ENCODE peak calls at places on chromosomes 7 and 10, in nine cellular contexts. One of them, this sample, is unnamed.
A peak's percentile ranks its signal among the peaks of the same experiment; 100 is the strongest.

GRCh38 chr7:114466911-114467310 is 52.3 kb downstream of the FOXP2 start:
- DNase-seq in CD8-positive, alpha-beta T cell: no peak
- DNase-seq in BJ: no peak
- DNase-seq in neural crest cell: no peak
- DNase-seq in lower lobe of right lung: no peak
- DNase-seq in brain microvascular endothelial cell: no peak
- DNase-seq in testis: no peak
- DNase-seq in cardiac fibroblast: no peak
- DNase-seq in foreskin fibroblast: no peak
- DNase-seq in this sample: no peak

GRCh38 chr7:148624735-148625134 is 34.2 kb downstream of the C7orf33 start:
- DNase-seq in CD8-positive, alpha-beta T cell: no peak
- DNase-seq in BJ: no peak
- DNase-seq in neural crest cell: no peak
- DNase-seq in lower lobe of right lung: no peak
- DNase-seq in brain microvascular endothelial cell: no peak
- DNase-seq in testis: no peak
- DNase-seq in cardiac fibroblast: peak; percentile 8
- DNase-seq in foreskin fibroblast: no peak
- DNase-seq in this sample: no peak

GRCh38 chr10:49054753-49055152 is 60.6 kb downstream of the VSTM4 start:
- DNase-seq in CD8-positive, alpha-beta T cell: no peak
- DNase-seq in BJ: no peak
- DNase-seq in neural crest cell: no peak
- DNase-seq in lower lobe of right lung: no peak
- DNase-seq in brain microvascular endothelial cell: no peak
- DNase-seq in testis: no peak
- DNase-seq in cardiac fibroblast: no peak
- DNase-seq in foreskin fibroblast: no peak
- DNase-seq in this sample: no peak

GRCh38 chr7:12524794-12525386 is 45.6 kb upstream of the SCIN start:
- DNase-seq in CD8-positive, alpha-beta T cell: no peak
- DNase-seq in BJ: peak; percentile 7
- DNase-seq in neural crest cell: no peak
- DNase-seq in lower lobe of right lung: no peak
- DNase-seq in brain microvascular endothelial cell: peak; percentile 31
- DNase-seq in testis: no peak
- DNase-seq in cardiac fibroblast: peak; percentile 74
- DNase-seq in foreskin fibroblast: peak; percentile 80
- DNase-seq in this sample: peak; percentile 56

GRCh38 chr10:97931041-97931440 is 81.4 kb downstream of the GOLGA7B start:
- DNase-seq in CD8-positive, alpha-beta T cell: no peak
- DNase-seq in BJ: no peak
- DNase-seq in neural crest cell: no peak
- DNase-seq in lower lobe of right lung: no peak
- DNase-seq in brain microvascular endothelial cell: no peak
- DNase-seq in testis: no peak
- DNase-seq in cardiac fibroblast: no peak
- DNase-seq in foreskin fibroblast: no peak
- DNase-seq in this sample: no peak

GRCh38 chr7:91089382-91089963 is 174.8 kb upstream of the FZD1 start:
- DNase-seq in CD8-positive, alpha-beta T cell: no peak
- DNase-seq in BJ: no peak
- DNase-seq in neural crest cell: peak; percentile 8
- DNase-seq in lower lobe of right lung: no peak
- DNase-seq in brain microvascular endothelial cell: no peak
- DNase-seq in testis: no peak
- DNase-seq in cardiac fibroblast: peak; percentile 67
- DNase-seq in foreskin fibroblast: peak; percentile 72
- DNase-seq in this sample: peak; percentile 61

GRCh38 chr10:121648078-121648477 is 49.8 kb upstream of the FGFR2 start:
- DNase-seq in CD8-positive, alpha-beta T cell: no peak
- DNase-seq in BJ: no peak
- DNase-seq in neural crest cell: no peak
- DNase-seq in lower lobe of right lung: no peak
- DNase-seq in brain microvascular endothelial cell: no peak
- DNase-seq in testis: no peak
- DNase-seq in cardiac fibroblast: no peak
- DNase-seq in foreskin fibroblast: no peak
- DNase-seq in this sample: no peak

GRCh38 chr10:18233775-18234174 is 93.6 kb downstream of the CACNB2 start:
- DNase-seq in CD8-positive, alpha-beta T cell: no peak
- DNase-seq in BJ: no peak
- DNase-seq in neural crest cell: no peak
- DNase-seq in lower lobe of right lung: no peak
- DNase-seq in brain microvascular endothelial cell: peak; percentile 16
- DNase-seq in testis: peak; percentile 27
- DNase-seq in cardiac fibroblast: peak; percentile 26
- DNase-seq in foreskin fibroblast: no peak
- DNase-seq in this sample: peak; percentile 18

GRCh38 chr10:69747179-69747578 is 54.5 kb upstream of the COL13A1 start:
- DNase-seq in CD8-positive, alpha-beta T cell: no peak
- DNase-seq in BJ: no peak
- DNase-seq in neural crest cell: no peak
- DNase-seq in lower lobe of right lung: no peak
- DNase-seq in brain microvascular endothelial cell: no peak
- DNase-seq in testis: no peak
- DNase-seq in cardiac fibroblast: no peak
- DNase-seq in foreskin fibroblast: no peak
- DNase-seq in this sample: no peak

GRCh38 chr10:114726820-114727271 is 68.8 kb upstream of the ABLIM1 start:
- DNase-seq in CD8-positive, alpha-beta T cell: no peak
- DNase-seq in BJ: no peak
- DNase-seq in neural crest cell: no peak
- DNase-seq in lower lobe of right lung: no peak
- DNase-seq in brain microvascular endothelial cell: no peak
- DNase-seq in testis: no peak
- DNase-seq in cardiac fibroblast: no peak
- DNase-seq in foreskin fibroblast: no peak
- DNase-seq in this sample: peak; percentile 58

DNA sequence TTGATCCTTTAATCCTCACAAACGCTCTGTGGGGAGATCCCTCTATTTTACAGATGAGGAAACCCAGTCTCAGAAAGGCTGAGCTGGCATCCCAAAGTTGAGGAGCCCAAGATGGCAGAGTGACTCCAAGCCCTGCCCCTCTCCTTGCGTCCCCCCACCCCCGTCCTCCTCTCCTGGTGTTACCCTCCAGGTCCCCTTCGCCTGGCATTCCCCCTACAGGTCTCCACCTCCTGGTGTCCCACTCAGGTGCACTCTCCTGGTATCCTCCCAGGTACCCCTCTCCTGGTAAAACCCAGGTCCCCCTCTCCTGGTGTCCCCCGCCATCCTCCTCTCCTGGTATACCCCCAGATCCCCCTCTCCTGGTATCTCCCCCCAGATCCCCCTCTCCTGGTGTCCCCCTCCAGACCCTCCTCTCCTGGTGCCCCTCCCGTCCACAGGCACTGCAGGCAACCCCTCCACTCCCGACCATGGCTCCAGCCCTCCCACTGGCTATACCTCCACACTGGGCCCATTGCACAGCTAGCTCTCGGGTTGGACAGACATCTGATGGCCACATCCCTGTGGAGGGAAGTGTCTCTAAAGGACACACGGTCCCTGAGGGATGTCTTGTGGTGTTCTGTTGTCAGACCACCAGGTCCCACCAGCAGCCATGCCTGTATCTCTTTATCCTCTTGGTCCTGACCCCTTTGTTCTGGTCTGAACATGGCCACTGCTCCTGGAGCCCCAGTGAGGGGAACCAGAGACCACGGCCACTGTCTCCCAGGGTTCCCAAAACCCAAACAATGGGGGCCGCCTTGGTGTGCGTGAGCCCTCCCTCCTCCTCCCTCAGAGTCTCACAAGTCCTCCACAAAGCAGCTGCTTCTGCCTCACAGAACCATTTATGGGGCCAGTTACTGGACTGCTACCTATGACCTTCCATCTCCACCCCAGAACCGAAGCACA is 37.2 kb downstream of the CALML3 start:
- DNase-seq in CD8-positive, alpha-beta T cell: no peak
- DNase-seq in BJ: no peak
- DNase-seq in neural crest cell: no peak
- DNase-seq in lower lobe of right lung: peak; percentile 20
- DNase-seq in brain microvascular endothelial cell: no peak
- DNase-seq in testis: no peak
- DNase-seq in cardiac fibroblast: no peak
- DNase-seq in foreskin fibroblast: no peak
- DNase-seq in this sample: no peak
- TF ChIP-seq CTCF in CD8-positive, alpha-beta T cell: no peak
- TF ChIP-seq CTCF in BJ: no peak
- TF ChIP-seq CTCF in neural crest cell: no peak
- TF ChIP-seq CTCF in lower lobe of right lung: no peak
- TF ChIP-seq CTCF in brain microvascular endothelial cell: no peak
- TF ChIP-seq CTCF in testis: no peak
- TF ChIP-seq CTCF in cardiac fibroblast: no peak
- TF ChIP-seq CTCF in foreskin fibroblast: no peak
- TF ChIP-seq CTCF in this sample: no peak

DNA sequence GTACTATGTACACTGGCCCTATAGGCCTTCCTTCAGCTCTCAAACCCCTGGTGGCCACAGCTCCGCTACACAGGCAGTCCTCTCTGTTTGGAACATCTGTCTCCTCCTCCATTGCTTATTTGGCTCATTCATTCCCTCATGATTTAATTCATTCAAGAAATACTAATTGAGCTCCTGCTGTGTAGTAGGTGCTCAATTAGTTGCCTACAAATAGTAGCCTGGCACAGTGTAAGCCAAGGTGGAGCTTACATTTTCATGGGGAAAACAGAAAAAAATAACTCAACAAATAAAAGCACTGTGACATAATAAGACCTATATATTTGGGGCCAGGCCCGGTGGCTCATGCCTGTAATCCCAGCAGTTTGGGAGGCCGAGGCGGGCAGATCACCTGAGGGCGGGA is 3.4 kb upstream of the FIS1 start:
- DNase-seq in CD8-positive, alpha-beta T cell: no peak
- DNase-seq in BJ: no peak
- DNase-seq in neural crest cell: no peak
- DNase-seq in lower lobe of right lung: no peak
- DNase-seq in brain microvascular endothelial cell: no peak
- DNase-seq in testis: no peak
- DNase-seq in cardiac fibroblast: no peak
- DNase-seq in foreskin fibroblast: no peak
- DNase-seq in this sample: no peak
- TF ChIP-seq CTCF in CD8-positive, alpha-beta T cell: no peak
- TF ChIP-seq CTCF in BJ: no peak
- TF ChIP-seq CTCF in neural crest cell: no peak
- TF ChIP-seq CTCF in lower lobe of right lung: no peak
- TF ChIP-seq CTCF in brain microvascular endothelial cell: no peak
- TF ChIP-seq CTCF in testis: no peak
- TF ChIP-seq CTCF in cardiac fibroblast: no peak
- TF ChIP-seq CTCF in foreskin fibroblast: no peak
- TF ChIP-seq CTCF in this sample: no peak

GRCh38 chr10:60573342-60573741 is 183.7 kb upstream of the ANK3 start:
- DNase-seq in CD8-positive, alpha-beta T cell: no peak
- DNase-seq in BJ: no peak
- DNase-seq in neural crest cell: no peak
- DNase-seq in lower lobe of right lung: no peak
- DNase-seq in brain microvascular endothelial cell: peak; percentile 20
- DNase-seq in testis: no peak
- DNase-seq in cardiac fibroblast: peak; percentile 3
- DNase-seq in foreskin fibroblast: no peak
- DNase-seq in this sample: no peak
- TF ChIP-seq CTCF in CD8-positive, alpha-beta T cell: no peak
- TF ChIP-seq CTCF in BJ: no peak
- TF ChIP-seq CTCF in neural crest cell: no peak
- TF ChIP-seq CTCF in lower lobe of right lung: no peak
- TF ChIP-seq CTCF in brain microvascular endothelial cell: no peak
- TF ChIP-seq CTCF in testis: no peak
- TF ChIP-seq CTCF in cardiac fibroblast: no peak
- TF ChIP-seq CTCF in foreskin fibroblast: no peak
- TF ChIP-seq CTCF in this sample: no peak

DNA sequence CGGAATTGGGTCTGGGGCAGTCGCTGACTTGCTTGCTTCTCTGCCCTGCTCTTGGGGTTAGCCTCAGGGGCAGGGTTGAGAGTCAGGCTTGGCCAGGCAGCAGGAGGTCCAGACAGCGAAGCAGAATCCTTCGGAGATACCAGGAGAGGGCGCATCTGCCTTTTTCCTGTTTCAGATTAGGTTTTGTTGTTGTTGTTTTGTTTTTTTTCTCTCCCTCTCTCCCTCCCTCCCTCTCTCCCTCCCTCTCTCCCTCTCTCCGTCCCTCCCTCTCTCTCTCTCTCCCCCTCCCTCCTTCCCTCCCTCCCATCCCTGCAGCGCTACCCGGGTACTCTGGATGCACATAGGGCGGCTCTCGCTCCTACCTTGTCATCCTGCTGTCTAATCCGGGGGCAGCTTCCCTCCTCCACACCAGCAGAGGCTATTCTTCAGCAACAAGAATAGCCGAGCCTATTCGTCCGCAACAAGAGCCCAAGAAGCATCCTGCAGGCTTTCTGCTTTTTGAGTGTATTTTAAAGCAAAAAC is 758 bp upstream of the OPTN start:
- DNase-seq in CD8-positive, alpha-beta T cell: peak; percentile 44
- DNase-seq in BJ: no peak
- DNase-seq in neural crest cell: peak; percentile 51
- DNase-seq in lower lobe of right lung: no peak
- DNase-seq in brain microvascular endothelial cell: peak; percentile 73
- DNase-seq in testis: peak; percentile 74
- DNase-seq in cardiac fibroblast: peak; percentile 79
- DNase-seq in foreskin fibroblast: peak; percentile 84
- DNase-seq in this sample: peak; percentile 56
- TF ChIP-seq CTCF in CD8-positive, alpha-beta T cell: no peak
- TF ChIP-seq CTCF in BJ: peak; percentile 74
- TF ChIP-seq CTCF in neural crest cell: no peak
- TF ChIP-seq CTCF in lower lobe of right lung: no peak
- TF ChIP-seq CTCF in brain microvascular endothelial cell: peak; percentile 80
- TF ChIP-seq CTCF in testis: no peak
- TF ChIP-seq CTCF in cardiac fibroblast: peak; percentile 59
- TF ChIP-seq CTCF in foreskin fibroblast: peak; percentile 67
- TF ChIP-seq CTCF in this sample: peak; percentile 29

DNA sequence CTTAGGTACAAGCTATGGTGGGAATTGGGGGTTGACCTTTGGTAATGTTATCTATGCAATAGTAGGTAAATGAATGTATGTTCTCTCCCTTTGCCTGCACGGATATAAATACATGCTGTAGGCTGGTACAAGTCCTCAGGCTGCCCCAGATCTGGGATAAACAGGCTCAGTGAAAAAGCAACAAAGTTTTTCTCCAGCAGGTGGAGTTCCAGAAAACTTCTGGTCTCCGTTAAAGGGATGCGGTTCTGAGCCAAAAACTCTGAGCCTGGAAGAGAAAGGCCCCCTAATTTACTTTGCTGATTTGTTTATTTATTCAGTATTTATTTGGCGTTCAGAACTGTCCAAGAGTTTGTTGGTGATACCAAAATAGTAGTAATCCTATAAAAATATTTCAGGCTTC is 204.7 kb downstream of the ADRA2A start:
- DNase-seq in CD8-positive, alpha-beta T cell: no peak
- DNase-seq in BJ: no peak
- DNase-seq in neural crest cell: no peak
- DNase-seq in lower lobe of right lung: no peak
- DNase-seq in brain microvascular endothelial cell: no peak
- DNase-seq in testis: peak; percentile 41
- DNase-seq in cardiac fibroblast: peak; percentile 25
- DNase-seq in foreskin fibroblast: no peak
- DNase-seq in this sample: peak; percentile 25
- TF ChIP-seq CTCF in CD8-positive, alpha-beta T cell: no peak
- TF ChIP-seq CTCF in BJ: peak; percentile 37
- TF ChIP-seq CTCF in neural crest cell: peak; percentile 55
- TF ChIP-seq CTCF in lower lobe of right lung: peak; percentile 28
- TF ChIP-seq CTCF in brain microvascular endothelial cell: no peak
- TF ChIP-seq CTCF in testis: peak; percentile 31
- TF ChIP-seq CTCF in cardiac fibroblast: no peak
- TF ChIP-seq CTCF in foreskin fibroblast: peak; percentile 39
- TF ChIP-seq CTCF in this sample: peak; percentile 29

GRCh38 chr7:99918959-99919813 is at the start of gene TRIM4:
- DNase-seq in CD8-positive, alpha-beta T cell: peak; percentile 89
- DNase-seq in BJ: peak; percentile 68
- DNase-seq in neural crest cell: peak; percentile 36
- DNase-seq in lower lobe of right lung: peak; percentile 95
- DNase-seq in brain microvascular endothelial cell: peak; percentile 87
- DNase-seq in testis: peak; percentile 93
- DNase-seq in cardiac fibroblast: peak; percentile 93
- DNase-seq in foreskin fibroblast: peak; percentile 97
- DNase-seq in this sample: peak; percentile 93
- TF ChIP-seq CTCF in CD8-positive, alpha-beta T cell: no peak
- TF ChIP-seq CTCF in BJ: peak; percentile 11
- TF ChIP-seq CTCF in neural crest cell: peak; percentile 31
- TF ChIP-seq CTCF in lower lobe of right lung: peak; percentile 36
- TF ChIP-seq CTCF in brain microvascular endothelial cell: peak; percentile 28
- TF ChIP-seq CTCF in testis: no peak
- TF ChIP-seq CTCF in cardiac fibroblast: peak; percentile 8
- TF ChIP-seq CTCF in foreskin fibroblast: no peak
- TF ChIP-seq CTCF in this sample: no peak